ENCODE peak calls at places on chromosomes 4 and X, in seven cellular contexts. One of them, this sample, is unnamed. For H3K4me1, the result is how much of the 10 kb centered on the place peaks cover.

GRCh38 chrX:129158505-129158904 is 364.8 kb downstream of the SMARCA1 start:
- DNase-seq in A549: peak
- DNase-seq in neural progenitor cell: no peak
- DNase-seq in right lobe of liver: no peak
- DNase-seq in heart left ventricle: no peak
- DNase-seq in cardiac muscle cell: no peak
- DNase-seq in pancreas: no peak
- DNase-seq in this sample: no peak

GRCh38 chrX:48715066-48715465 is 18.5 kb downstream of the SUV39H1 start:
- DNase-seq in A549: no peak
- DNase-seq in neural progenitor cell: no peak
- DNase-seq in right lobe of liver: no peak
- DNase-seq in heart left ventricle: no peak
- DNase-seq in cardiac muscle cell: no peak
- DNase-seq in pancreas: no peak
- DNase-seq in this sample: no peak

GRCh38 chr4:53654300-53654758 is 63.0 kb upstream of the LNX1 start:
- DNase-seq in A549: no peak
- DNase-seq in neural progenitor cell: no peak
- DNase-seq in right lobe of liver: no peak
- DNase-seq in heart left ventricle: no peak
- DNase-seq in cardiac muscle cell: no peak
- DNase-seq in pancreas: peak
- DNase-seq in this sample: no peak

GRCh38 chr4:102692474-102692873 is 68.3 kb downstream of the MANBA start:
- DNase-seq in A549: no peak
- DNase-seq in neural progenitor cell: no peak
- DNase-seq in right lobe of liver: no peak
- DNase-seq in heart left ventricle: no peak
- DNase-seq in cardiac muscle cell: no peak
- DNase-seq in pancreas: no peak
- DNase-seq in this sample: no peak

GRCh38 chrX:2710041-2710471 is 19.0 kb downstream of the CD99 start:
- DNase-seq in A549: peak
- DNase-seq in neural progenitor cell: no peak
- DNase-seq in right lobe of liver: no peak
- DNase-seq in heart left ventricle: no peak
- DNase-seq in cardiac muscle cell: no peak
- DNase-seq in pancreas: no peak
- DNase-seq in this sample: no peak

GRCh38 chrX:103941201-103941975 is 21.0 kb upstream of the TMSB15B start:
- DNase-seq in A549: peak
- DNase-seq in neural progenitor cell: peak
- DNase-seq in right lobe of liver: no peak
- DNase-seq in heart left ventricle: no peak
- DNase-seq in cardiac muscle cell: peak
- DNase-seq in pancreas: no peak
- DNase-seq in this sample: no peak

GRCh38 chr4:55055529-55055928 is 69.9 kb downstream of the KDR start:
- DNase-seq in A549: no peak
- DNase-seq in neural progenitor cell: no peak
- DNase-seq in right lobe of liver: no peak
- DNase-seq in heart left ventricle: no peak
- DNase-seq in cardiac muscle cell: no peak
- DNase-seq in pancreas: no peak
- DNase-seq in this sample: no peak

GRCh38 chr4:130403221-130403620 is 1307.3 kb downstream of the C4orf33 start:
- DNase-seq in A549: no peak
- DNase-seq in neural progenitor cell: peak
- DNase-seq in right lobe of liver: no peak
- DNase-seq in heart left ventricle: no peak
- DNase-seq in cardiac muscle cell: no peak
- DNase-seq in pancreas: no peak
- DNase-seq in this sample: no peak

GRCh38 chr4:158649111-158649680 is 22.5 kb downstream of the C4orf46 start:
- DNase-seq in A549: no peak
- DNase-seq in neural progenitor cell: no peak
- DNase-seq in right lobe of liver: no peak
- DNase-seq in heart left ventricle: no peak
- DNase-seq in cardiac muscle cell: no peak
- DNase-seq in pancreas: no peak
- DNase-seq in this sample: no peak

GRCh38 chrX:149487292-149487691 is 17.8 kb downstream of the IDS start:
- DNase-seq in A549: peak
- DNase-seq in neural progenitor cell: no peak
- DNase-seq in right lobe of liver: no peak
- DNase-seq in heart left ventricle: no peak
- DNase-seq in cardiac muscle cell: no peak
- DNase-seq in pancreas: no peak
- DNase-seq in this sample: no peak

GRCh38 chr4:138798404-138798803 is 217.2 kb upstream of the NOCT start:
- DNase-seq in A549: no peak
- DNase-seq in neural progenitor cell: no peak
- DNase-seq in right lobe of liver: no peak
- DNase-seq in heart left ventricle: no peak
- DNase-seq in cardiac muscle cell: peak
- DNase-seq in pancreas: no peak
- DNase-seq in this sample: no peak

GRCh38 chrX:130975947-130976346 is 72.9 kb upstream of the ENOX2 start:
- DNase-seq in A549: peak
- DNase-seq in neural progenitor cell: peak
- DNase-seq in right lobe of liver: no peak
- DNase-seq in heart left ventricle: no peak
- DNase-seq in cardiac muscle cell: peak
- DNase-seq in pancreas: peak
- DNase-seq in this sample: no peak

GRCh38 chrX:15350329-15350996 is 15.1 kb upstream of the PIGA start:
- DNase-seq in A549: no peak
- DNase-seq in neural progenitor cell: peak
- DNase-seq in right lobe of liver: no peak
- DNase-seq in heart left ventricle: no peak
- DNase-seq in cardiac muscle cell: no peak
- DNase-seq in pancreas: no peak
- DNase-seq in this sample: no peak

GRCh38 chr4:53777244-53777984 is 186.1 kb upstream of the LNX1 start:
- DNase-seq in A549: peak
- DNase-seq in neural progenitor cell: no peak
- DNase-seq in right lobe of liver: no peak
- DNase-seq in heart left ventricle: no peak
- DNase-seq in cardiac muscle cell: no peak
- DNase-seq in pancreas: no peak
- DNase-seq in this sample: no peak

GRCh38 chr4:139416073-139416673 is 37.7 kb upstream of the RAB33B start:
- DNase-seq in A549: peak
- DNase-seq in neural progenitor cell: peak
- DNase-seq in right lobe of liver: no peak
- DNase-seq in heart left ventricle: no peak
- DNase-seq in cardiac muscle cell: peak
- DNase-seq in pancreas: no peak
- DNase-seq in this sample: no peak

GRCh38 chr4:41169256-41169655 is 45.1 kb downstream of the APBB2 start:
- DNase-seq in A549: no peak
- DNase-seq in neural progenitor cell: no peak
- DNase-seq in right lobe of liver: no peak
- DNase-seq in heart left ventricle: no peak
- DNase-seq in cardiac muscle cell: no peak
- DNase-seq in pancreas: no peak
- DNase-seq in this sample: no peak

GRCh38 chr4:157075811-157076577 is at the start of gene GLRB:
- DNase-seq in A549: peak
- DNase-seq in neural progenitor cell: peak
- DNase-seq in right lobe of liver: peak
- DNase-seq in heart left ventricle: peak
- DNase-seq in cardiac muscle cell: peak
- DNase-seq in pancreas: peak
- DNase-seq in this sample: peak

GRCh38 chr4:78002260-78002659 is 54.9 kb upstream of the FRAS1 start:
- DNase-seq in A549: no peak
- DNase-seq in neural progenitor cell: no peak
- DNase-seq in right lobe of liver: no peak
- DNase-seq in heart left ventricle: no peak
- DNase-seq in cardiac muscle cell: peak
- DNase-seq in pancreas: no peak
- DNase-seq in this sample: no peak

GRCh38 chr4:73674451-73674919 is 54.2 kb upstream of the RASSF6 start:
- DNase-seq in A549: no peak
- DNase-seq in neural progenitor cell: no peak
- DNase-seq in right lobe of liver: no peak
- DNase-seq in heart left ventricle: no peak
- DNase-seq in cardiac muscle cell: no peak
- DNase-seq in pancreas: no peak
- DNase-seq in this sample: no peak

GRCh38 chrX:34371740-34372139 is 239.6 kb upstream of the FAM47A start:
- DNase-seq in A549: no peak
- DNase-seq in neural progenitor cell: no peak
- DNase-seq in right lobe of liver: no peak
- DNase-seq in heart left ventricle: no peak
- DNase-seq in cardiac muscle cell: no peak
- DNase-seq in pancreas: no peak
- DNase-seq in this sample: no peak

GRCh38 chr4:140675599-140676231 is 80.5 kb downstream of the TBC1D9 start:
- DNase-seq in A549: no peak
- DNase-seq in neural progenitor cell: no peak
- DNase-seq in right lobe of liver: no peak
- DNase-seq in heart left ventricle: no peak
- DNase-seq in cardiac muscle cell: no peak
- DNase-seq in pancreas: no peak
- DNase-seq in this sample: no peak

GRCh38 chrX:105018865-105019264 is 201.6 kb downstream of the TEX13A start:
- DNase-seq in A549: no peak
- DNase-seq in neural progenitor cell: no peak
- DNase-seq in right lobe of liver: no peak
- DNase-seq in heart left ventricle: no peak
- DNase-seq in cardiac muscle cell: no peak
- DNase-seq in pancreas: peak
- DNase-seq in this sample: no peak

GRCh38 chr4:68388347-68388746 is 38.5 kb upstream of the YTHDC1 start:
- DNase-seq in A549: no peak
- DNase-seq in neural progenitor cell: no peak
- DNase-seq in right lobe of liver: no peak
- DNase-seq in heart left ventricle: no peak
- DNase-seq in cardiac muscle cell: no peak
- DNase-seq in pancreas: no peak
- DNase-seq in this sample: no peak

GRCh38 chrX:118455013-118455412 is 40.6 kb upstream of the DOCK11 start:
- DNase-seq in A549: no peak
- DNase-seq in neural progenitor cell: no peak
- DNase-seq in right lobe of liver: no peak
- DNase-seq in heart left ventricle: no peak
- DNase-seq in cardiac muscle cell: no peak
- DNase-seq in pancreas: no peak
- DNase-seq in this sample: no peak

GRCh38 chr4:94527556-94528233 is 76.0 kb downstream of the PDLIM5 start:
- DNase-seq in A549: no peak
- DNase-seq in neural progenitor cell: no peak
- DNase-seq in right lobe of liver: no peak
- DNase-seq in heart left ventricle: no peak
- DNase-seq in cardiac muscle cell: no peak
- DNase-seq in pancreas: no peak
- DNase-seq in this sample: no peak

GRCh38 chr4:137909910-137910309 is 332.2 kb downstream of the SLC7A11 start:
- DNase-seq in A549: no peak
- DNase-seq in neural progenitor cell: no peak
- DNase-seq in right lobe of liver: no peak
- DNase-seq in heart left ventricle: no peak
- DNase-seq in cardiac muscle cell: peak
- DNase-seq in pancreas: peak
- DNase-seq in this sample: no peak

GRCh38 chr4:8838911-8839431 is 32.7 kb downstream of the HMX1 start:
- DNase-seq in A549: no peak
- DNase-seq in neural progenitor cell: no peak
- DNase-seq in right lobe of liver: no peak
- DNase-seq in heart left ventricle: peak
- DNase-seq in cardiac muscle cell: no peak
- DNase-seq in pancreas: no peak
- DNase-seq in this sample: peak

GRCh38 chrX:150763303-150763797 is 70.2 kb downstream of the MTMR1 start:
- DNase-seq in A549: no peak
- DNase-seq in neural progenitor cell: no peak
- DNase-seq in right lobe of liver: no peak
- DNase-seq in heart left ventricle: no peak
- DNase-seq in cardiac muscle cell: no peak
- DNase-seq in pancreas: no peak
- DNase-seq in this sample: no peak

GRCh38 chrX:115642895-115643530 is 82.0 kb downstream of the PLS3 start:
- DNase-seq in A549: peak
- DNase-seq in neural progenitor cell: peak
- DNase-seq in right lobe of liver: no peak
- DNase-seq in heart left ventricle: no peak
- DNase-seq in cardiac muscle cell: peak
- DNase-seq in pancreas: peak
- DNase-seq in this sample: no peak

GRCh38 chrX:15497865-15498264 is 2.7 kb upstream of the BMX start:
- DNase-seq in A549: peak
- DNase-seq in neural progenitor cell: peak
- DNase-seq in right lobe of liver: no peak
- DNase-seq in heart left ventricle: no peak
- DNase-seq in cardiac muscle cell: peak
- DNase-seq in pancreas: peak
- DNase-seq in this sample: no peak

GRCh38 chr4:21543514-21543913 is 405.1 kb downstream of the KCNIP4 start:
- DNase-seq in A549: no peak
- DNase-seq in neural progenitor cell: no peak
- DNase-seq in right lobe of liver: no peak
- DNase-seq in heart left ventricle: no peak
- DNase-seq in cardiac muscle cell: no peak
- DNase-seq in pancreas: no peak
- DNase-seq in this sample: no peak
- H3K4me3 ChIP-seq in A549: no peak
- H3K4me3 ChIP-seq in neural progenitor cell: no peak
- H3K4me3 ChIP-seq in right lobe of liver: no peak
- H3K4me3 ChIP-seq in heart left ventricle: no peak
- H3K4me3 ChIP-seq in cardiac muscle cell: peak
- H3K4me3 ChIP-seq in pancreas: no peak
- H3K4me3 ChIP-seq in this sample: no peak

GRCh38 chr4:2593003-2593402 is 56.6 kb downstream of the FAM193A start:
- DNase-seq in A549: no peak
- DNase-seq in neural progenitor cell: no peak
- DNase-seq in right lobe of liver: no peak
- DNase-seq in heart left ventricle: no peak
- DNase-seq in cardiac muscle cell: no peak
- DNase-seq in pancreas: no peak
- DNase-seq in this sample: no peak
- H3K4me1 ChIP-seq in A549: under half
- H3K4me1 ChIP-seq in neural progenitor cell: under half
- H3K4me1 ChIP-seq in right lobe of liver: under half
- H3K4me1 ChIP-seq in heart left ventricle: half or more
- H3K4me1 ChIP-seq in cardiac muscle cell: under half
- H3K4me1 ChIP-seq in pancreas: under half
- H3K4me1 ChIP-seq in this sample: half or more

GRCh38 chrX:38326086-38326485 is 1.2 kb downstream of the RPGR start:
- DNase-seq in A549: no peak
- DNase-seq in neural progenitor cell: no peak
- DNase-seq in right lobe of liver: no peak
- DNase-seq in heart left ventricle: no peak
- DNase-seq in cardiac muscle cell: no peak
- DNase-seq in pancreas: no peak
- DNase-seq in this sample: no peak
- H3K4me3 ChIP-seq in A549: peak
- H3K4me3 ChIP-seq in neural progenitor cell: peak
- H3K4me3 ChIP-seq in right lobe of liver: peak
- H3K4me3 ChIP-seq in heart left ventricle: peak
- H3K4me3 ChIP-seq in cardiac muscle cell: no peak
- H3K4me3 ChIP-seq in pancreas: no peak
- H3K4me3 ChIP-seq in this sample: peak

GRCh38 chr4:81623434-81623833 is 151.7 kb upstream of the RASGEF1B start:
- DNase-seq in A549: no peak
- DNase-seq in neural progenitor cell: no peak
- DNase-seq in right lobe of liver: no peak
- DNase-seq in heart left ventricle: no peak
- DNase-seq in cardiac muscle cell: no peak
- DNase-seq in pancreas: no peak
- DNase-seq in this sample: no peak
- H3K4me1 ChIP-seq in A549: under half
- H3K4me1 ChIP-seq in neural progenitor cell: under half
- H3K4me1 ChIP-seq in right lobe of liver: under half
- H3K4me1 ChIP-seq in heart left ventricle: under half
- H3K4me1 ChIP-seq in cardiac muscle cell: under half
- H3K4me1 ChIP-seq in pancreas: under half
- H3K4me1 ChIP-seq in this sample: under half